ENCODE peak calls at places on chromosomes 7 and 10, in eight cellular contexts. Y, X, K, Z, T, G, M and J are unnamed samples.

GRCh38 chr7:84790873-84791272 is 396.0 kb downstream of the SEMA3D start:
- DNase-seq in T (no peak), M (no peak), Y (no peak), Z (peak; percentile 83), G (no peak), X (no peak), K (no peak), J (no peak)

GRCh38 chr7:99731638-99732374 is 3.2 kb downstream of the CYP3A7 start:
- DNase-seq in X (no peak), Z (no peak), K (no peak), Y (no peak), G (no peak), T (no peak), M (no peak), J (no peak)

GRCh38 chr10:61110188-61110844 is 166.3 kb upstream of the RHOBTB1 start:
- DNase-seq in X (no peak), M (no peak), Z (no peak), Y (no peak), G (no peak), T (no peak), K (no peak), J (no peak)

GRCh38 chr10:77763453-77764430 is 126.1 kb upstream of the KCNMA1 start:
- DNase-seq in Y (no peak), X (no peak), T (no peak), M (no peak), G (no peak), K (no peak), Z (no peak), J (no peak)

GRCh38 chr7:11026452-11027359 is 53.0 kb downstream of the PHF14 start:
- DNase-seq in Z (peak; percentile 8), X (no peak), G (no peak), K (no peak), Y (no peak), T (no peak), M (no peak), J (peak; percentile 37)

GRCh38 chr10:102117391-102118159 is 2.6 kb downstream of the LDB1 start:
- DNase-seq in G (no peak), T (peak; percentile 79), M (peak; percentile 50), Z (peak; percentile 83), X (peak; percentile 44), Y (no peak), K (peak; percentile 66), J (peak; percentile 78)

GRCh38 chr7:24756989-24757798 is at the start of gene GSDME:
- DNase-seq in K (peak; percentile 80), X (peak; percentile 55), Y (peak; percentile 92), M (peak; percentile 78), T (no peak), Z (peak; percentile 74), G (no peak), J (no peak)

GRCh38 chr7:23264916-23265458 is 18.4 kb downstream of the GPNMB start:
- DNase-seq in M (no peak), G (no peak), Y (no peak), K (no peak), Z (no peak), T (no peak), X (no peak), J (no peak)

GRCh38 chr7:1721047-1721687 is 51.1 kb downstream of the ELFN1 start:
- DNase-seq in K (no peak), X (no peak), G (no peak), Y (no peak), M (no peak), Z (peak; percentile 4), T (no peak), J (no peak)

GRCh38 chr7:10677211-10677610 is 296.5 kb upstream of the PHF14 start:
- DNase-seq in M (no peak), G (no peak), Z (no peak), Y (no peak), K (no peak), X (no peak), T (no peak), J (no peak)

GRCh38 chr7:17099083-17099973 is 199.1 kb upstream of the AHR start:
- DNase-seq in Z (peak; percentile 55), G (no peak), T (no peak), K (no peak), Y (no peak), M (no peak), X (no peak), J (no peak)

GRCh38 chr7:116675812-116676355 is 3.9 kb downstream of the MET start:
- DNase-seq in Z (no peak), G (no peak), Y (no peak), T (no peak), K (no peak), X (no peak), M (no peak), J (no peak)

GRCh38 chr10:1109795-1110673 is 53.8 kb downstream of the WDR37 start:
- DNase-seq in M (peak; percentile 76), X (peak; percentile 66), G (no peak), K (peak; percentile 65), Y (peak; percentile 81), T (no peak), Z (peak; percentile 75), J (peak; percentile 79)

GRCh38 chr10:71371750-71372166 is 25.0 kb upstream of the CDH23 start:
- DNase-seq in M (no peak), Z (no peak), G (no peak), Y (peak; percentile 48), K (peak; percentile 30), T (no peak), X (no peak), J (no peak)

GRCh38 chr7:151790826-151791379 is 86.0 kb downstream of the PRKAG2 start:
- DNase-seq in M (no peak), Z (no peak), K (no peak), T (no peak), G (no peak), X (no peak), Y (no peak), J (no peak)

GRCh38 chr10:43969506-43969905 is 320.8 kb upstream of the ZNF32 start:
- DNase-seq in K (no peak), M (no peak), Z (no peak), G (no peak), X (no peak), T (no peak), Y (no peak), J (no peak)

GRCh38 chr10:60479305-60480020 is 89.8 kb upstream of the ANK3 start:
- DNase-seq in M (no peak), K (peak; percentile 13), X (no peak), G (no peak), T (no peak), Z (no peak), Y (no peak), J (no peak)

GRCh38 chr7:121579639-121580038 is 183.5 kb upstream of the FAM3C start:
- DNase-seq in Y (no peak), K (no peak), X (no peak), M (no peak), Z (no peak), G (no peak), T (no peak), J (no peak)

GRCh38 chr7:154627571-154628290 is 375.2 kb downstream of the PAXIP1 start:
- DNase-seq in G (no peak), M (no peak), Y (no peak), X (no peak), K (no peak), Z (no peak), T (no peak), J (no peak)

GRCh38 chr10:13382759-13383753 is 35.0 kb upstream of the SEPHS1 start:
- DNase-seq in K (no peak), Y (no peak), Z (no peak), T (no peak), G (no peak), M (peak; percentile 8), X (no peak), J (no peak)

GRCh38 chr10:5589963-5590511 is 65.3 kb downstream of the CALML3 start:
- DNase-seq in T (no peak), Y (no peak), K (no peak), X (no peak), M (no peak), G (no peak), Z (peak; percentile 50), J (no peak)

GRCh38 chr7:112110175-112110574 is 96.0 kb downstream of the DOCK4 start:
- DNase-seq in K (no peak), M (no peak), Y (no peak), X (no peak), G (no peak), Z (no peak), T (no peak), J (no peak)

GRCh38 chr10:123134915-123135414 is 805 bp upstream of the HMX3 start:
- DNase-seq in K (no peak), M (peak; percentile 44), Z (no peak), X (no peak), Y (peak; percentile 68), T (no peak), G (no peak), J (no peak)

GRCh38 chr7:39667354-39667923 is 44.1 kb downstream of the RALA start:
- DNase-seq in Z (peak; percentile 68), Y (no peak), G (no peak), M (peak; percentile 10), T (no peak), K (no peak), X (no peak), J (no peak)

GRCh38 chr10:110358869-110359629 is 54.3 kb upstream of the SMNDC1 start:
- DNase-seq in M (no peak), T (no peak), K (no peak), Y (no peak), X (no peak), G (no peak), Z (peak; percentile 59), J (no peak)
- TF ChIP-seq CTCF in M (no peak), T (no peak), K (no peak), Y (no peak), X (no peak), G (no peak), Z (peak; percentile 16), J (no peak)

GRCh38 chr10:22218448-22218847 is 633 bp upstream of the EBLN1 start:
- DNase-seq in T (no peak), Y (no peak), M (no peak), Z (no peak), X (no peak), G (no peak), K (no peak), J (no peak)
- TF ChIP-seq CTCF in T (no peak), Y (no peak), M (no peak), Z (no peak), X (peak; percentile 24), G (no peak), K (no peak), J (no peak)

GRCh38 chr10:113953505-113954272 is 90.0 kb upstream of the ADRB1 start:
- DNase-seq in Z (no peak), G (no peak), X (no peak), M (no peak), Y (no peak), T (no peak), K (no peak), J (no peak)
- TF ChIP-seq CTCF in Z (peak; percentile 3), G (no peak), X (peak; percentile 39), M (no peak), Y (no peak), T (no peak), K (peak; percentile 27), J (peak; percentile 37)

DNA sequence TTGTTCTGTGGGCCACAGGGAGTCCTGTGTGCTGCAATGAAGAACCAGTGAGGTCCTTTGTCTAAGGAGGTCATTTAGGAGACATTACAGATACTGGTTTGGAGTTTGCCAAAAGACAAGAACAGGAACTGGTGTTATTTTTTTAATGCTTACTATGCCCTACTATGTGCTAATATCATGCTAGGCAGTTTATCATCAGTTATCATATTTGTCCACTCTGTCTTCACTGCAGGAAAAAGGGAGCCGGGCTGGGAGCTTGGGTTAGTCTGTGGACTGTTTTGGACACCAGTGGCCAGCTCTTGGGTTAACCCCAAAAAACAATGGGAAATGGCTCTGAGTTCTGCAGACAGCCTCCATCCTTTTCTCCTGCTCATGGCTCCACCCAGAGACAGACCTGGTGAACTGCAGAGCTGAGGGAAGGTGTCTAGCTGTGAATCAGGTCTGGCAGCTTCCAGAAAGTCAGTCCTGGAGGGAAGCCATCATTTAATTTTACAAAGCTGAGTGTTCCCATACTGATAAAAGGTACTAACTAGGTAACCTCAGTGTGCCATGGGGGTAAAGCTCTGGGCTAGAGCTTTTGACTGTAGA is 101.2 kb upstream of the ZNF746 start:
- DNase-seq in Z (peak; percentile 52), G (no peak), M (no peak), X (peak; percentile 12), Y (peak; percentile 48), K (peak; percentile 28), T (no peak), J (no peak)
- TF ChIP-seq CTCF in Z (peak; percentile 68), G (no peak), M (peak; percentile 40), X (peak; percentile 54), Y (no peak), K (peak; percentile 62), T (no peak), J (peak; percentile 49)